ENCODE peak calls at places on chromosomes 2 and 18, in four cellular contexts. H is AG04450, U is IMR-90, F is astrocyte of the spinal cord. V is an unnamed sample.

GRCh38 chr2:46847185-46847710 is 68.4 kb downstream of the MCFD2 start:
- DNase-seq in H (peak), U (peak), F (peak), V (peak)

GRCh38 chr2:197310940-197311485 is 433 bp upstream of the ANKRD44 start:
- DNase-seq in H (no peak), U (no peak), F (peak), V (no peak)

GRCh38 chr18:13809025-13809384 is 14.9 kb upstream of the MC5R start:
- DNase-seq in H (no peak), U (no peak), F (no peak), V (no peak)

GRCh38 chr2:57497489-57498096 is 549.0 kb upstream of the VRK2 start:
- DNase-seq in H (no peak), U (peak), F (peak), V (peak)

GRCh38 chr18:79609021-79609461 is 70.6 kb upstream of the CTDP1 start:
- DNase-seq in H (no peak), U (no peak), F (no peak), V (no peak)

GRCh38 chr2:127537142-127537541 is 1.7 kb downstream of the MYO7B start:
- DNase-seq in H (no peak), U (no peak), F (no peak), V (no peak)

GRCh38 chr2:144096531-144096930 is 423.4 kb downstream of the ZEB2 start:
- DNase-seq in H (peak), U (peak), F (no peak), V (no peak)

GRCh38 chr2:101829018-101829396 is 131.5 kb downstream of the MAP4K4 start:
- DNase-seq in H (no peak), U (no peak), F (no peak), V (no peak)

GRCh38 chr2:95346236-95346737 is 49.1 kb downstream of the KCNIP3 start:
- DNase-seq in H (no peak), U (peak), F (peak), V (peak)

GRCh38 chr2:158459161-158460003 is 2.6 kb downstream of the PKP4 start:
- DNase-seq in H (no peak), U (no peak), F (peak), V (no peak)